ENCODE peak calls at places on chromosome 19, in eight cellular contexts. D, X, U, Y, M, W, N and I are unnamed samples.

GRCh38 chr19:18253716-18254115 is 20.5 kb downstream of the IQCN start:
- ATAC-seq in N (no peak), Y (no peak), M (no peak), U (peak; percentile 85), W (peak; percentile 78), D (no peak), X (peak; percentile 73), I (peak; percentile 69)

GRCh38 chr19:45922281-45922680 is 7.7 kb upstream of the NANOS2 start:
- ATAC-seq in Y (peak; percentile 35), M (peak; percentile 42), N (no peak), W (no peak), D (peak; percentile 48), X (no peak), U (no peak), I (no peak)

GRCh38 chr19:14135985-14136508 is 342 bp downstream of the ASF1B start:
- ATAC-seq in D (no peak), X (no peak), N (no peak), Y (peak; percentile 0), M (no peak), U (no peak), W (no peak), I (no peak)

GRCh38 chr19:47623151-47623920 is 14.4 kb downstream of the BICRA start:
- ATAC-seq in W (no peak), Y (no peak), D (no peak), U (peak; percentile 31), M (no peak), N (no peak), X (no peak), I (no peak)

GRCh38 chr19:38003427-38004099 is 96.6 kb downstream of the SIPA1L3 start:
- ATAC-seq in M (peak; percentile 81), X (peak; percentile 62), U (peak; percentile 57), Y (peak; percentile 63), N (peak; percentile 24), W (peak; percentile 72), D (peak; percentile 83), I (no peak)

GRCh38 chr19:30076101-30076551 is 134.1 kb downstream of the URI1 start:
- ATAC-seq in U (no peak), N (no peak), W (no peak), M (no peak), Y (no peak), D (no peak), X (no peak), I (no peak)

GRCh38 chr19:4664642-4665041 is 5.5 kb downstream of the MYDGF start:
- ATAC-seq in U (no peak), W (no peak), N (no peak), D (no peak), Y (no peak), M (no peak), X (no peak), I (no peak)

GRCh38 chr19:56840452-56841193 is at the start of the genes PEG3 and ZIM2:
- ATAC-seq in D (no peak), X (no peak), U (peak; percentile 9), W (no peak), Y (no peak), N (no peak), M (no peak), I (no peak)

GRCh38 chr19:36573948-36574726 is 1.0 kb upstream of the ZNF529 start:
- ATAC-seq in D (peak; percentile 0), Y (no peak), M (no peak), N (no peak), U (peak; percentile 8), X (peak; percentile 64), W (peak; percentile 37), I (no peak)

GRCh38 chr19:17236831-17237543 is 8.7 kb downstream of the NR2F6 start:
- ATAC-seq in W (no peak), M (no peak), Y (no peak), D (no peak), U (no peak), X (no peak), N (no peak), I (no peak)

GRCh38 chr19:11079999-11080398 is 9.3 kb upstream of the LDLR start:
- ATAC-seq in W (no peak), D (no peak), Y (no peak), X (no peak), U (no peak), M (no peak), N (no peak), I (no peak)

GRCh38 chr19:18804139-18804601 is 13.1 kb upstream of the COMP start:
- ATAC-seq in N (no peak), Y (no peak), U (no peak), D (no peak), M (no peak), X (no peak), W (no peak), I (no peak)

GRCh38 chr19:45616709-45617027 is 14.7 kb upstream of the GPR4 start:
- ATAC-seq in Y (no peak), M (no peak), D (no peak), W (no peak), X (no peak), N (no peak), U (no peak), I (no peak)

GRCh38 chr19:58476498-58477015 is 405 bp downstream of the ZNF446 start:
- ATAC-seq in W (no peak), Y (no peak), D (no peak), X (no peak), N (no peak), U (no peak), M (no peak), I (peak; percentile 0)

GRCh38 chr19:54707932-54708331 is 16.3 kb upstream of the KIR3DL3 start:
- ATAC-seq in W (peak; percentile 47), M (no peak), N (no peak), X (no peak), D (peak; percentile 55), Y (no peak), U (peak; percentile 67), I (no peak)

GRCh38 chr19:46714523-46715106 is 2.3 kb downstream of the PRKD2 start:
- ATAC-seq in D (peak; percentile 14), W (peak; percentile 40), M (peak; percentile 50), U (peak; percentile 64), Y (peak; percentile 21), N (peak; percentile 63), X (peak; percentile 34), I (peak; percentile 46)

GRCh38 chr19:16627928-16628182 is 149 bp downstream of the MED26 start:
- ATAC-seq in W (no peak), U (no peak), N (no peak), D (peak; percentile 4), M (no peak), Y (no peak), X (no peak), I (no peak)

GRCh38 chr19:11171144-11171543 is 15.6 kb upstream of the SPC24 start:
- ATAC-seq in X (no peak), M (no peak), U (no peak), N (no peak), Y (no peak), D (no peak), W (no peak), I (no peak)

GRCh38 chr19:16146112-16146511 is 2.6 kb downstream of the HSH2D start:
- ATAC-seq in N (no peak), M (no peak), Y (no peak), W (no peak), X (no peak), U (no peak), D (no peak), I (no peak)

GRCh38 chr19:34664168-34664567 is 12.8 kb downstream of the SCGB2B2 start:
- ATAC-seq in U (no peak), X (no peak), M (no peak), D (no peak), Y (no peak), W (no peak), N (no peak), I (no peak)

GRCh38 chr19:52296400-52296772 is 583 bp upstream of the ZNF480 start:
- ATAC-seq in U (peak; percentile 18), X (peak; percentile 15), D (no peak), Y (no peak), W (peak; percentile 5), M (no peak), N (no peak), I (no peak)

GRCh38 chr19:50008532-50008931 is 16.6 kb downstream of the VRK3 start:
- ATAC-seq in D (no peak), M (no peak), W (no peak), Y (no peak), X (no peak), U (peak; percentile 46), N (no peak), I (no peak)

GRCh38 chr19:41264581-41265375 is 606 bp downstream of the HNRNPUL1 start:
- ATAC-seq in N (peak; percentile 0), M (no peak), U (no peak), Y (no peak), D (no peak), X (peak; percentile 1), W (peak; percentile 4), I (peak; percentile 0)

GRCh38 chr19:45585158-45585577 is 566 bp upstream of the OPA3 start:
- ATAC-seq in U (no peak), N (no peak), M (no peak), D (no peak), X (peak; percentile 1), W (no peak), Y (no peak), I (no peak)

GRCh38 chr19:51610576-51610975 is 19.6 kb downstream of the SIGLEC5 start:
- ATAC-seq in X (no peak), D (no peak), Y (no peak), W (no peak), N (no peak), U (no peak), M (no peak), I (peak; percentile 55)

GRCh38 chr19:46392252-46392801 is 21.0 kb downstream of the CCDC8 start:
- ATAC-seq in D (no peak), M (no peak), N (no peak), X (peak; percentile 30), Y (no peak), U (no peak), W (no peak), I (no peak)

GRCh38 chr19:58063712-58064111 is 4.6 kb downstream of the ZNF135 start:
- ATAC-seq in N (no peak), W (no peak), D (no peak), Y (no peak), U (no peak), M (no peak), X (no peak), I (no peak)

GRCh38 chr19:15813916-15814315 is 1.5 kb downstream of the OR10H1 start:
- ATAC-seq in U (no peak), D (no peak), W (peak; percentile 38), N (no peak), X (no peak), M (no peak), Y (no peak), I (peak; percentile 51)

GRCh38 chr19:11164879-11165406 is 9.4 kb upstream of the SPC24 start:
- ATAC-seq in X (peak; percentile 56), W (peak; percentile 64), Y (no peak), U (peak; percentile 64), D (no peak), N (no peak), M (no peak), I (no peak)

GRCh38 chr19:33411621-33412180 is 38.2 kb downstream of the CEBPG start:
- ATAC-seq in N (no peak), M (no peak), U (no peak), Y (no peak), X (no peak), W (no peak), D (no peak), I (no peak)

GRCh38 chr19:55406869-55407624 is 541 bp downstream of the UBE2S start:
- ATAC-seq in D (peak; percentile 2), N (peak; percentile 3), W (peak; percentile 1), X (peak; percentile 5), M (no peak), U (peak; percentile 34), Y (no peak), I (peak; percentile 32)

GRCh38 chr19:46945668-46946067 is 74.0 kb upstream of the NPAS1 start:
- ATAC-seq in X (peak; percentile 50), W (peak; percentile 34), U (peak; percentile 24), Y (no peak), D (no peak), N (no peak), M (no peak), I (no peak)

GRCh38 chr19:35306473-35307246 is 14.7 kb downstream of the MAG start:
- ATAC-seq in W (no peak), Y (no peak), D (no peak), X (no peak), M (no peak), N (no peak), U (no peak), I (no peak)

GRCh38 chr19:10776900-10777650 is 58.9 kb downstream of the TMED1 start:
- ATAC-seq in Y (no peak), M (no peak), U (no peak), D (no peak), X (no peak), W (no peak), N (no peak), I (peak; percentile 78)